ENCODE peak calls at places on chromosomes 3 and 15, in five cellular contexts. S, A, K, Q and H are unnamed samples.

GRCh38 chr15:95451891-95452290 is 878.6 kb upstream of the NR2F2 start:
- DNase-seq in S (no peak), A (no peak), K (no peak), Q (no peak), H (no peak)

GRCh38 chr15:71145648-71146047 is 30.4 kb downstream of the THSD4 start:
- DNase-seq in S (no peak), A (no peak), K (no peak), Q (no peak), H (no peak)

GRCh38 chr15:29048011-29048410 is 162.2 kb downstream of the APBA2 start:
- DNase-seq in S (no peak), A (no peak), K (no peak), Q (no peak), H (no peak)

GRCh38 chr3:186772281-186772885 is 11.0 kb upstream of the EIF4A2 start:
- DNase-seq in S (no peak), A (no peak), K (peak; percentile 52), Q (no peak), H (no peak)

GRCh38 chr15:78684645-78685044 is 43.6 kb upstream of the CHRNB4 start:
- DNase-seq in S (no peak), A (no peak), K (no peak), Q (no peak), H (no peak)

GRCh38 chr3:150243466-150243865 is 164.6 kb upstream of the TSC22D2 start:
- DNase-seq in S (no peak), A (no peak), K (no peak), Q (no peak), H (no peak)

GRCh38 chr3:62318752-62319569 is 54.4 kb downstream of the FEZF2 start:
- DNase-seq in S (peak; percentile 4), A (peak; percentile 3), K (peak; percentile 90), Q (no peak), H (peak; percentile 36)

GRCh38 chr3:59502806-59503205 is 453.0 kb upstream of the CFAP20DC start:
- DNase-seq in S (no peak), A (no peak), K (no peak), Q (no peak), H (no peak)

DNA sequence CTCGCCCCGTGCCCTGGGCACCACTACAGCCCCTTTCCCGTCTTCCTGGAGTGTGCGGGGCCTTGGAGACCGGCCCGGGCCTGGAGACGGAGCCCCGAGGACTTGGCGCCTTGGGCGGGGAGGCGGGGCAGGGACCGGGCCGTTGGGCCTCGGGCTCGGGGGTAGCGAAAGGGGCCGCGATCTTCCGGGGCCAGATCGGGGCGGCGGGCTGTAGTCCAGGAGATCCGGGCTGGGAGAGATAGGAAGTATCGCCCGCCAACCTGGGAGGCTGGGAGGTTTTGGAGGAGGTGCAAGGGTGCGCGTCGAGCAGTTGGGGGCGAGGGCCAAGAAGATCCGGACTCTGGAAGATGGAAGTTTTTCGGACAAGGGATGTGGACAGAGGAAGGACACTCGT is 520 bp downstream of the RTF1 start:
- DNase-seq in S (peak; percentile 77), A (no peak), K (peak; percentile 76), Q (no peak), H (no peak)
- TF ChIP-seq JUND in S (no peak), A (no peak), K (no peak), Q (no peak), H (no peak)

GRCh38 chr3:188581791-188582190 is 427.8 kb downstream of the LPP start:
- DNase-seq in S (no peak), A (no peak), K (no peak), Q (no peak), H (no peak)

GRCh38 chr3:188575501-188575900 is 421.5 kb downstream of the LPP start:
- DNase-seq in S (no peak), A (no peak), K (no peak), Q (no peak), H (no peak)

GRCh38 chr3:188577539-188577938 is 423.6 kb downstream of the LPP start:
- DNase-seq in S (no peak), A (no peak), K (no peak), Q (no peak), H (no peak)

GRCh38 chr3:188581365-188581764 is 427.4 kb downstream of the LPP start:
- DNase-seq in S (no peak), A (peak; percentile 52), K (no peak), Q (no peak), H (no peak)

GRCh38 chr3:188578579-188579363 is 424.8 kb downstream of the LPP start:
- DNase-seq in S (no peak), A (no peak), K (no peak), Q (no peak), H (no peak)
- TF ChIP-seq JUND in S (no peak), A (no peak), K (peak; percentile 5), Q (no peak), H (no peak)

DNA sequence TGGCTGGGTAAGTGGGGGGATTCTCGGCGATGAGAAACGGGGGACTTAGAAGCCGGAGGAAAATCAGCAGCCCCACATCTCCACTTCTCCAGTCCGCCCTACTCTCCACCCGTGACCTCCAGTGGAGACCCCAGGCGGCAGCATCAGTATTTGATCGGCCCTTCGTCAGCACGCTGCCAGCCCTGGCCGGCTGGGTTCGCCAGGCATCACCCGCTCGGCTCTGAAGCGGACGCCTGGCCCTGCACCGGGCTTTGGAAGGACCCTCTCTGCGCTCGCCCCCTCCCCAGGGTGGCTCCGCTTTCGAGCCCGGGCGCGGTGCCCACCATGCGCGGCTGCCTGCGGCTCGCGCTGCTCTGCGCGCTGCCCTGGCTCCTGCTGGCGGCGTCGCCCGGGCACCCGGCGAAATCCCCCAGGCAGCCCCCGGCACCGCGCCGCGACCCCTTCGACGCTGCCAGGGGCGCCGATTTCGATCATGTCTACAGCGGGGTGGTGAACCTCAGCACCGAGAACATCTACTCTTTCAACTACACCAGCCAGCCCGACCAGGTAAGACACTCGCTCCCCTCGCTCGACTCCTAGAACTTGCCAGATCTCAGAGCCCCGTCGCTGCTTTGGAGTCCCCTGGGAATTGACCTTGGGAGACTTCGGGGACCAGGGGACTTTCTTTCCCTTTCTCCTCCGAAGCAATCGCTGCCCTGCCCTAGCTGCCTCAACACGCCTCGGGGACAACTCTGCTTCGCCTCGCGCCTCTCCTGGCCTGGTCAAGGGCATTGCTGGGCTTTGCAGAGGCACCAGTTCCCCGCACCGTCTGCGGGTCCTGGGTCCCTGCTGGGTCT is 561 bp downstream of the SIDT1 start:
- DNase-seq in S (no peak), A (no peak), K (peak; percentile 79), Q (no peak), H (no peak)
- TF ChIP-seq JUND in S (no peak), A (no peak), K (no peak), Q (no peak), H (no peak)

GRCh38 chr3:128421966-128422365 is 44.7 kb downstream of the DNAJB8 start:
- DNase-seq in S (no peak), A (no peak), K (no peak), Q (no peak), H (no peak)
- TF ChIP-seq JUND in S (no peak), A (no peak), K (no peak), Q (no peak), H (no peak)

DNA sequence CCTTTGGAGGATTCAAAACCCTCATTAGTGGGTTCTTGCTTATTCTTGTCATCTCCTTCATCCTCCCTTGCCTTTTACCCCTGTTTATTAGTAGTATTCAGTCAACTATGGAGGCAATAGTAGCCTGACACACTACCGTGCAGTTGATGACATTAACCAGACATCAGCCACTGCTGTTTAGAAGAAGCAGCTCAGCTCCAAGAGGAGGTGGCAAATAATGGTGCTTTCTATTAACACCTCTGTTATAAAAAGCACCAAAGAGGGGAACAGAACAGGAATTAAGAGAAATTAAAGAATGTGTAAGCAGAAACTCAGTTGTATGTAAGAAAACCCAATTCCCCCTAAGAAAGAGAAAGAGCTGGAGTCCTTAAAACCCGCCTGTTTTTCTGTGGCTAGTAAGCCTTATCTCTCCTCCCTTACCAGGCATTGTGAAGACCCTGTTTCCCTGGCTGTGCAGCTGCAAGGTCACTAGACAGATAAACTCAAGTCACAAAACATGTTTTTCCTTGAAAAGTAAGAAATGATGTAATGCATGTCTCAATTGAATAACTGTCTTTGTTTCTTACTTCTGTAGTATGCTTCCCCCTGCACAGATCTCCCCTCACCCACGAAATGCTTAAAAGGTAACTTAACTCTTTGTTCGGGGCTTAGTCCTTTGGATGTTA is 21.2 kb downstream of the CCR4 start:
- DNase-seq in S (no peak), A (no peak), K (no peak), Q (no peak), H (no peak)
- TF ChIP-seq JUND in S (peak; percentile 85), A (no peak), K (no peak), Q (no peak), H (no peak)

GRCh38 chr3:16378920-16379319 is 113.9 kb downstream of the OXNAD1 start:
- DNase-seq in S (no peak), A (no peak), K (no peak), Q (no peak), H (no peak)
- TF ChIP-seq JUND in S (no peak), A (no peak), K (no peak), Q (no peak), H (no peak)